ENCODE peak calls at places on chromosomes 13 and 19, in nine cellular contexts. D, R, N, W, Z, V, Q, L and K are unnamed samples.

GRCh38 chr19:38720559-38721236 is 23.6 kb downstream of the CAPN12 start:
- DNase-seq in W (no peak), Z (no peak), L (no peak), Q (no peak), V (no peak), D (no peak), N (no peak), R (no peak), K (no peak)

GRCh38 chr19:2246801-2247361 is 2.2 kb upstream of the AMH start:
- DNase-seq in Z (peak), V (no peak), L (no peak), W (no peak), D (no peak), R (peak), N (no peak), Q (no peak), K (no peak)

GRCh38 chr19:55209430-55210119 is at the start of gene PTPRH:
- DNase-seq in L (no peak), D (no peak), N (no peak), Z (no peak), W (no peak), Q (no peak), V (no peak), R (no peak), K (no peak)

GRCh38 chr13:40152145-40152544 is 496.7 kb downstream of the COG6 start:
- DNase-seq in V (no peak), W (no peak), R (peak), D (no peak), Q (peak), L (no peak), N (no peak), Z (no peak), K (no peak)

GRCh38 chr19:48686103-48686502 is 9.7 kb upstream of the FUT2 start:
- DNase-seq in R (no peak), N (no peak), V (no peak), D (no peak), L (no peak), W (no peak), Q (no peak), Z (no peak), K (no peak)

GRCh38 chr13:26074706-26075105 is 22.9 kb upstream of the SHISA2 start:
- DNase-seq in N (no peak), D (no peak), W (no peak), R (no peak), V (no peak), Z (no peak), L (no peak), Q (no peak), K (no peak)

GRCh38 chr13:30617315-30618185 is at the start of gene USPL1:
- DNase-seq in Z (peak), L (peak), W (peak), D (peak), Q (peak), R (peak), N (peak), V (peak), K (peak)

GRCh38 chr19:15923702-15924101 is 10.6 kb downstream of the CYP4F11 start:
- DNase-seq in Z (no peak), R (no peak), D (no peak), Q (no peak), V (no peak), N (no peak), L (no peak), W (no peak), K (no peak)

GRCh38 chr19:1854542-1855039 is 6.3 kb upstream of the REXO1 start:
- DNase-seq in R (no peak), Z (peak), V (no peak), W (no peak), D (no peak), N (no peak), L (no peak), Q (no peak), K (no peak)

GRCh38 chr13:60090579-60090978 is 73.1 kb downstream of the DIAPH3 start:
- DNase-seq in D (no peak), L (no peak), R (no peak), Z (no peak), W (no peak), Q (no peak), N (no peak), V (no peak), K (no peak)

GRCh38 chr13:78826936-78827335 is 168.0 kb upstream of the OBI1 start:
- DNase-seq in L (no peak), D (no peak), V (no peak), Z (no peak), Q (no peak), W (no peak), R (no peak), N (no peak), K (no peak)

GRCh38 chr19:18167975-18168645 is 5.5 kb upstream of the IFI30 start:
- DNase-seq in Q (no peak), V (peak), R (peak), W (peak), D (no peak), L (peak), N (no peak), Z (peak), K (peak)

GRCh38 chr19:6238643-6239281 is 41.0 kb downstream of the MLLT1 start:
- DNase-seq in Z (peak), R (no peak), V (no peak), N (no peak), D (no peak), L (no peak), Q (peak), W (no peak), K (no peak)

GRCh38 chr19:8113017-8113416 is 36.4 kb downstream of the FBN3 start:
- DNase-seq in N (no peak), D (no peak), Q (no peak), R (no peak), V (no peak), Z (no peak), W (no peak), L (no peak), K (no peak)

GRCh38 chr13:25872871-25873607 is 178.8 kb downstream of the SHISA2 start:
- DNase-seq in N (no peak), L (no peak), D (no peak), Z (no peak), Q (no peak), V (peak), R (no peak), W (no peak), K (no peak)